ENCODE peak calls at places on chromosome 14, in seven cellular contexts. C is activated CD4-positive, alpha-beta memory T cell treated with anti-CD3 and anti-CD28 coated beads, Interleukin-2, amount 10 ng/mL, durations not matched to agents 7 days and 5 days; V is left ventricle myocardium inferior; G is endothelial cell; R is amygdala; X is left lung; U is NCI-H146. M is an unnamed sample.
A peak's percentile ranks its signal among the peaks of the same experiment; 100 is the strongest.

GRCh38 chr14:70064111-70064885 is 124.5 kb downstream of the SLC8A3 start:
- DNase-seq in C (no peak), V (no peak), G (no peak), R (no peak), X (no peak), U (no peak), M (no peak)

GRCh38 chr14:94028450-94028826 is 2.3 kb downstream of the OTUB2 start:
- DNase-seq in C (peak; percentile 69), V (no peak), G (no peak), R (no peak), X (no peak), U (peak; percentile 18), M (no peak)

GRCh38 chr14:45621731-45622130 is 368.7 kb upstream of the MIS18BP1 start:
- DNase-seq in C (no peak), V (no peak), G (no peak), R (no peak), X (no peak), U (no peak), M (no peak)

GRCh38 chr14:78445275-78445674 is 275.1 kb downstream of the NRXN3 start:
- DNase-seq in C (no peak), V (no peak), G (no peak), R (no peak), X (no peak), U (no peak), M (no peak)

GRCh38 chr14:101898416-101898815 is 66.0 kb upstream of the DYNC1H1 start:
- DNase-seq in C (no peak), V (no peak), G (no peak), R (no peak), X (no peak), U (no peak), M (no peak)

GRCh38 chr14:68694516-68695235 is 98.2 kb downstream of the ZFP36L1 start:
- DNase-seq in C (no peak), V (no peak), G (no peak), R (no peak), X (peak; percentile 61), U (no peak), M (peak; percentile 75)

GRCh38 chr14:95547272-95547625 is 12.4 kb downstream of the GLRX5 start:
- DNase-seq in C (no peak), V (no peak), G (no peak), R (no peak), X (no peak), U (no peak), M (no peak)

GRCh38 chr14:31955941-31956579 is 121.0 kb upstream of the ARHGAP5 start:
- DNase-seq in C (no peak), V (no peak), G (no peak), R (no peak), X (no peak), U (no peak), M (peak; percentile 66)

GRCh38 chr14:104913413-104913812 is 11.3 kb upstream of the PLD4 start:
- DNase-seq in C (no peak), V (no peak), G (no peak), R (no peak), X (no peak), U (no peak), M (no peak)

GRCh38 chr14:68789002-68789797 is 3.7 kb downstream of the ZFP36L1 start:
- DNase-seq in C (peak; percentile 91), V (peak; percentile 87), G (peak; percentile 55), R (peak; percentile 69), X (peak; percentile 85), U (peak; percentile 73), M (peak; percentile 79)

GRCh38 chr14:96888593-96888992 is 91.4 kb downstream of the VRK1 start:
- DNase-seq in C (no peak), V (no peak), G (no peak), R (no peak), X (no peak), U (peak; percentile 56), M (no peak)

GRCh38 chr14:25121342-25122129 is 71.6 kb upstream of the STXBP6 start:
- DNase-seq in C (no peak), V (no peak), G (no peak), R (no peak), X (no peak), U (no peak), M (peak; percentile 88)

GRCh38 chr14:85333313-85333712 is 196.6 kb upstream of the FLRT2 start:
- DNase-seq in C (no peak), V (no peak), G (no peak), R (no peak), X (no peak), U (no peak), M (no peak)

GRCh38 chr14:100104523-100105300 is 39.5 kb downstream of the EVL start:
- DNase-seq in C (no peak), V (no peak), G (no peak), R (no peak), X (peak; percentile 28), U (no peak), M (peak; percentile 80)

GRCh38 chr14:63904724-63905123 is 51.9 kb downstream of the SYNE2 start:
- DNase-seq in C (no peak), V (no peak), G (no peak), R (no peak), X (no peak), U (no peak), M (peak; percentile 76)

GRCh38 chr14:91753501-91754128 is 21.7 kb upstream of the CATSPERB start:
- DNase-seq in C (no peak), V (no peak), G (no peak), R (no peak), X (no peak), U (no peak), M (no peak)

GRCh38 chr14:102187044-102187443 is 47.3 kb downstream of the WDR20 start:
- DNase-seq in C (no peak), V (no peak), G (no peak), R (no peak), X (no peak), U (no peak), M (peak; percentile 91)

GRCh38 chr14:94787655-94788054 is 17.7 kb upstream of the GSC start:
- DNase-seq in C (no peak), V (no peak), G (no peak), R (no peak), X (no peak), U (no peak), M (no peak)

M was measured in fibroblast of villous mesenchyme.